ENCODE peak calls at places on chromosomes 16 and 17, in five cellular contexts. K, S, X, E and Q are unnamed samples.

GRCh38 chr16:81505011-81505660 is 60.5 kb downstream of the CMIP start:
- DNase-seq in X (no peak), K (no peak), E (no peak), S (no peak), Q (no peak)

GRCh38 chr17:7047566-7047965 is 3.7 kb upstream of the SLC16A11 start:
- DNase-seq in E (no peak), X (no peak), K (no peak), S (no peak), Q (no peak)

GRCh38 chr16:11955713-11956123 is 9.3 kb upstream of the TNFRSF17 start:
- DNase-seq in X (no peak), S (no peak), K (peak), E (no peak), Q (peak)

GRCh38 chr17:27980035-27980434 is 62.4 kb upstream of the NLK start:
- DNase-seq in K (peak), X (no peak), E (no peak), S (no peak), Q (no peak)

GRCh38 chr17:17391575-17392370 is 85.0 kb upstream of the MED9 start:
- DNase-seq in K (no peak), X (peak), E (peak), S (no peak), Q (no peak)

GRCh38 chr17:44349553-44350070 is 4.5 kb downstream of the GRN start:
- DNase-seq in E (no peak), K (no peak), S (no peak), X (no peak), Q (no peak)

GRCh38 chr17:81184596-81184995 is 18.6 kb upstream of the AATK start:
- DNase-seq in E (no peak), S (no peak), X (no peak), K (no peak), Q (no peak)

GRCh38 chr17:10126554-10127493 is 71.6 kb downstream of the GAS7 start:
- DNase-seq in K (no peak), X (no peak), E (no peak), S (no peak), Q (peak)

GRCh38 chr17:79169366-79169765 is 94.7 kb downstream of the ENGASE start:
- DNase-seq in K (no peak), E (no peak), X (no peak), S (no peak), Q (no peak)

GRCh38 chr16:70561623-70562022 is 38.0 kb downstream of the SF3B3 start:
- DNase-seq in S (no peak), K (no peak), E (no peak), X (no peak), Q (peak)

GRCh38 chr17:1779571-1780074 is 17.8 kb downstream of the SERPINF1 start:
- DNase-seq in K (peak), X (no peak), S (no peak), E (no peak), Q (peak)

GRCh38 chr17:27352481-27353460 is 58.9 kb downstream of the WSB1 start:
- DNase-seq in E (no peak), K (no peak), X (no peak), S (no peak), Q (no peak)

GRCh38 chr17:39676198-39676819 is 8.1 kb downstream of the PNMT start:
- DNase-seq in E (no peak), X (no peak), K (no peak), S (no peak), Q (no peak)

GRCh38 chr17:62854026-62854425 is 45.9 kb upstream of the MARCHF10 start:
- DNase-seq in X (no peak), S (no peak), E (no peak), K (no peak), Q (peak)

GRCh38 chr16:8730335-8730915 is 56.0 kb downstream of the ABAT start:
- DNase-seq in S (no peak), K (no peak), X (no peak), E (no peak), Q (no peak)

GRCh38 chr17:731943-732787 is at the start of gene TLCD3A:
- DNase-seq in S (peak), K (no peak), E (no peak), X (peak), Q (peak)

GRCh38 chr17:49216953-49217650 is 6.6 kb downstream of the ABI3 start:
- DNase-seq in X (no peak), S (no peak), K (no peak), E (no peak), Q (no peak)

GRCh38 chr17:70239391-70239826 is 70.1 kb downstream of the KCNJ2 start:
- DNase-seq in X (no peak), K (no peak), S (no peak), E (no peak), Q (no peak)